ENCODE peak calls at places on chromosomes 7 and 10, in nine cellular contexts. T, P, N, O, U, F, S, G and A are unnamed samples.

GRCh38 chr10:119651514-119652327 is 541 bp downstream of the BAG3 start:
- DNase-seq in P (no peak), F (no peak), O (no peak), S (peak; percentile 55), G (no peak), T (no peak), N (peak; percentile 59), U (no peak), A (peak; percentile 83)

GRCh38 chr10:111344804-111345203 is 268.0 kb downstream of the ADRA2A start:
- DNase-seq in G (peak; percentile 12), U (no peak), P (peak; percentile 18), S (peak; percentile 45), T (no peak), F (peak; percentile 47), O (no peak), N (no peak), A (no peak)

GRCh38 chr7:38020134-38020533 is 99.7 kb downstream of the EPDR1 start:
- DNase-seq in G (no peak), F (no peak), S (no peak), P (no peak), U (no peak), O (peak; percentile 78), N (no peak), T (no peak), A (no peak)

GRCh38 chr10:133131053-133131452 is 29.0 kb upstream of the KNDC1 start:
- DNase-seq in G (no peak), F (no peak), N (no peak), P (no peak), O (no peak), S (no peak), T (no peak), U (no peak), A (no peak)

GRCh38 chr10:95513941-95514392 is 47.2 kb downstream of the SORBS1 start:
- DNase-seq in N (no peak), O (peak; percentile 83), P (no peak), F (no peak), U (peak; percentile 10), G (peak; percentile 37), S (peak; percentile 88), T (peak; percentile 77), A (no peak)

GRCh38 chr7:37062019-37062418 is 337.7 kb upstream of the AOAH start:
- DNase-seq in S (no peak), N (no peak), O (peak; percentile 20), F (no peak), G (no peak), T (no peak), U (peak; percentile 44), P (no peak), A (no peak)

GRCh38 chr7:81638216-81638615 is 131.6 kb downstream of the HGF start:
- DNase-seq in N (no peak), T (no peak), P (no peak), U (peak; percentile 87), O (peak; percentile 67), S (peak; percentile 95), G (peak; percentile 95), F (no peak), A (no peak)

GRCh38 chr7:136293272-136293671 is 316.1 kb upstream of the MTPN start:
- DNase-seq in N (no peak), O (no peak), S (no peak), T (no peak), P (peak; percentile 85), F (no peak), G (no peak), U (no peak), A (no peak)

GRCh38 chr10:107576746-107577145 is 412.2 kb upstream of the SORCS1 start:
- DNase-seq in G (no peak), N (no peak), U (no peak), S (peak; percentile 26), P (no peak), F (peak; percentile 12), T (peak; percentile 12), O (no peak), A (no peak)

GRCh38 chr10:43963379-43963778 is 314.7 kb upstream of the ZNF32 start:
- DNase-seq in U (no peak), G (no peak), F (no peak), T (no peak), N (no peak), P (no peak), O (no peak), S (no peak), A (no peak)

GRCh38 chr10:68790476-68790875 is 36.9 kb upstream of the STOX1 start:
- DNase-seq in P (no peak), T (no peak), N (no peak), G (no peak), O (no peak), U (no peak), F (no peak), S (no peak), A (no peak)

GRCh38 chr7:74627699-74628411 is 29.7 kb upstream of the GTF2I start:
- DNase-seq in S (peak; percentile 69), F (peak; percentile 46), O (peak; percentile 42), N (peak; percentile 63), T (no peak), G (no peak), U (peak; percentile 27), P (no peak), A (peak; percentile 77)

GRCh38 chr10:126350216-126350992 is 37.9 kb downstream of the ADAM12 start:
- DNase-seq in P (no peak), F (peak; percentile 20), G (peak; percentile 55), S (peak; percentile 96), N (no peak), U (peak; percentile 90), T (peak; percentile 85), O (peak; percentile 99), A (peak; percentile 90)

DNA sequence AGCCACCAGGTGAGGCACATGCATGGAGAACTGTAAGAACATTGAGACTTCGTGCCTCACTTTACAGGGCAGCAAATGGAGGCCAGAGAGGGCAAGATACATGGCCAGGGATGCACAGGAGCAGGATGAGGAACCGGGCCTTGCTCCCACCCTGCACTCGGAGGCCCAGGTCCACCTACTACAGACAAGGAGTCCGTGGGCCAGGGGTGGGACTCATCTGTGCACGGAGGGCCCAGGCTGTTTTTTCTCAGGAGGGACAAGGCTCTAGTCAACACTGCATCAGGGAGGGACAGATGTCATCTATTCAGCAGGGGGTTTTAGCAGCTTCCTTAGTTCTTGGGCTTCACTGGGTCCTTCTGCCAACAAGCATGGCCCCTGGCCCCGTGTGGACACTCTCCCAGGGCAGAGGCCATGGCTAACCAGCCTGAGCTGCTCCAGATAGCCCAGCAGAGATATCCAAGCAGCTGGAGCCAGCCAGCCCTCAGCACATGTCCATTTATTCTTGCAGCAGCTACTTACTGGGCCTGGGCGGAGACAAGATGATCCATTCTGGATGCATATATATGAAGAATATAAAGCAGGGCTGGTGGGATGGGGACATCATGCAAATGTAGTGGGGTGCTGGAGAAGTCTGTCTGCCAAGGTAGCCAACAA is 134.5 kb upstream of the RET start:
- DNase-seq in O (no peak), S (no peak), F (no peak), P (no peak), N (peak; percentile 23), G (no peak), U (no peak), T (no peak), A (peak; percentile 38)
- H3K27ac ChIP-seq in O (no peak overlapping the region), S (no peak overlapping the region), F (no peak overlapping the region), P (no peak overlapping the region), N (no peak overlapping the region), G (no peak overlapping the region), U (no peak overlapping the region), T (no peak overlapping the region), A (no peak overlapping the region)

GRCh38 chr7:102935450-102936110 is 22.8 kb downstream of the LRRC17 start:
- DNase-seq in G (no peak), S (no peak), P (no peak), F (no peak), U (no peak), T (no peak), N (no peak), O (peak; percentile 19), A (no peak)
- H3K4me2 ChIP-seq in G (no peak overlapping the region), S (peak overlapping the region; percentile 79), P (no peak overlapping the region), F (no peak overlapping the region), U (no peak overlapping the region), T (no peak overlapping the region), N (no peak overlapping the region), O (no peak overlapping the region), A (no peak overlapping the region)

DNA sequence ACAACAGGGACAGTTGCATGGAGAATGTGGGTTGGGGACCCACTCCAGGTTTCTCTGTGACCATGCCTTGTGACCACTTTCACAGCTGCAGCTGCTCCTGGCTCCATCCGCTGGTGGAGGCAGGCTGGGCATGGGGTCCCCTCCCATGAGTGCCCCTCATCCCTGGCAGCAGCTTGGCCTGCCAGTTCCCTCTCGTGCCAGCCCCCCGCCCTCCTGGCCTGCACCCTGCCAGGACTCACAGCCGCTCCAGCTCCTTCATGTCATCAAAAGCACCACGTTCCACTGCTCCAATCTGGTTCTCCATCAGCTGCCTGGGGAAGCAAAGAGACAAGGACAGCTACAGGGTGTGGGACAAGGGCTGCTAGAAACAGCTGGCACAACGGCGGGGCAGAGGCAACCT is 22.6 kb downstream of the SLIT1 start:
- DNase-seq in O (no peak), N (no peak), G (no peak), F (no peak), U (no peak), S (no peak), T (no peak), P (no peak), A (no peak)
- H3K4me1 ChIP-seq in O (no peaks in the 10 kb centered on the region), N (peaks cover 9% of the 10 kb centered on the region), G (no peaks in the 10 kb centered on the region), F (no peaks in the 10 kb centered on the region), U (no peaks in the 10 kb centered on the region), S (no peaks in the 10 kb centered on the region), T (no peaks in the 10 kb centered on the region), P (no peaks in the 10 kb centered on the region), A (no peaks in the 10 kb centered on the region)

DNA sequence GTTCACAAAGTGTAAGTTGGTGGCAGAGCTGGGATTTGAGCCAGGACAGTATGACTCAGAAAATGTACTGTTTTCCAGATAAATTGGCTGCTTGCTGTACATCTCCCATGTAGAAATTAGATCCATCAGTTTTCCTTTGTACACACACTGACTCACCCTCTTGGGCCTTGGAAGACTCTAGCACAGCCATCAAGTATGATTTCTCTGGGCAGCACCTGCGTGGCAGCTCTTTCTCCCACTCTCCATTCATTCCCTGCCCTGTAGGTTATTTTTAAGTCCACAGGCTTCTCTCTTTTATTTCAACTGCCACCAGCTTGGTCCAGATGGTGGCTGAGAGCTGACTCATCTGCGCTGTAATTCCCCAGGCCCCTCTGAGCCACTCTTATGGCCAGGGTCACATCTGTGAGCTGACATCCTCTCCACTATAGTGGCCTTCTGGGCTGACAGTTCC is 28.3 kb upstream of the SDK1 start:
- DNase-seq in N (no peak), O (peak; percentile 98), S (no peak), T (peak; percentile 57), P (no peak), F (no peak), G (peak; percentile 65), U (peak; percentile 96), A (no peak)
- H3K27ac ChIP-seq in N (no peak overlapping the region), O (no peak overlapping the region), S (no peak overlapping the region), T (no peak overlapping the region), P (no peak overlapping the region), F (no peak overlapping the region), G (peak overlapping the region; percentile 63), U (no peak overlapping the region), A (no peak overlapping the region)

GRCh38 chr10:15660990-15661389 is 58.7 kb downstream of the ITGA8 start:
- DNase-seq in O (no peak), F (peak; percentile 51), S (peak; percentile 9), U (no peak), T (no peak), N (no peak), P (no peak), G (no peak), A (no peak)

GRCh38 chr10:15658099-15658702 is 61.5 kb downstream of the ITGA8 start:
- DNase-seq in P (no peak), S (no peak), U (no peak), O (no peak), F (no peak), N (no peak), G (no peak), T (no peak), A (no peak)

GRCh38 chr10:15661574-15661973 is 58.1 kb downstream of the ITGA8 start:
- DNase-seq in S (peak; percentile 61), P (no peak), U (no peak), F (no peak), O (no peak), N (no peak), G (no peak), T (no peak), A (no peak)
- H3K4me2 ChIP-seq in S (peak overlapping the region; percentile 32), P (no peak overlapping the region), U (no peak overlapping the region), F (no peak overlapping the region), O (no peak overlapping the region), N (no peak overlapping the region), G (no peak overlapping the region), T (no peak overlapping the region), A (no peak overlapping the region)